ENCODE peak calls at places on chromosomes 12 and 14, in five cellular contexts. Z is body of pancreas, R is left lung, Q is neural progenitor cell, D is cardiac muscle cell. T is an unnamed sample. For H3K4me1, the result is how much of the 10 kb centered on the place peaks cover.

GRCh38 chr12:25800101-25800500 is 158.4 kb upstream of the RASSF8 start:
- DNase-seq in Q (no peak), D (no peak), R (no peak), Z (no peak), T (no peak)

GRCh38 chr12:45727994-45728624 is 1.4 kb upstream of the ARID2 start:
- DNase-seq in R (no peak), D (no peak), Q (no peak), Z (no peak), T (no peak)

GRCh38 chr12:47781479-47782371 is 8.7 kb downstream of the SLC48A1 start:
- DNase-seq in D (no peak), Q (no peak), R (no peak), Z (no peak), T (peak)

GRCh38 chr14:95045836-95046430 is 111.4 kb downstream of the DICER1 start:
- DNase-seq in D (no peak), Q (no peak), R (peak), Z (no peak), T (no peak)

GRCh38 chr14:89841855-89842254 is 112.7 kb downstream of the EFCAB11 start:
- DNase-seq in Z (no peak), Q (no peak), R (no peak), D (no peak), T (peak)

GRCh38 chr14:98278805-98279204 is 993.2 kb downstream of the BCL11B start:
- DNase-seq in R (no peak), Q (no peak), D (no peak), Z (no peak), T (no peak)

GRCh38 chr12:10088955-10089354 is 9.8 kb downstream of the CLEC1A start:
- DNase-seq in Q (no peak), Z (no peak), D (no peak), R (no peak), T (no peak)

GRCh38 chr12:24996102-24996797 is 47.3 kb upstream of the BCAT1 start:
- DNase-seq in D (no peak), Z (no peak), R (no peak), Q (no peak), T (no peak)

GRCh38 chr12:82883396-82884360 is 197.0 kb downstream of the TMTC2 start:
- DNase-seq in Q (peak), R (no peak), Z (no peak), D (no peak), T (no peak)

GRCh38 chr14:92649934-92650545 is 98.4 kb downstream of the LGMN start:
- DNase-seq in Q (no peak), R (peak), D (no peak), Z (peak), T (peak)

GRCh38 chr14:56145965-56146364 is 27.8 kb downstream of the PELI2 start:
- DNase-seq in R (no peak), D (no peak), Z (no peak), Q (no peak), T (no peak)

GRCh38 chr14:68770051-68770450 is 22.8 kb downstream of the ZFP36L1 start:
- DNase-seq in R (no peak), Z (no peak), D (no peak), Q (no peak), T (no peak)
- H3K4me3 ChIP-seq in R (no peak), Z (no peak), D (no peak), Q (no peak), T (no peak)

GRCh38 chr14:96803958-96804357 is 6.8 kb downstream of the VRK1 start:
- DNase-seq in Z (no peak), R (no peak), D (no peak), Q (no peak), T (no peak)
- H3K4me1 ChIP-seq in Z (under half), R (under half), D (under half), Q (under half), T (under half)

DNA sequence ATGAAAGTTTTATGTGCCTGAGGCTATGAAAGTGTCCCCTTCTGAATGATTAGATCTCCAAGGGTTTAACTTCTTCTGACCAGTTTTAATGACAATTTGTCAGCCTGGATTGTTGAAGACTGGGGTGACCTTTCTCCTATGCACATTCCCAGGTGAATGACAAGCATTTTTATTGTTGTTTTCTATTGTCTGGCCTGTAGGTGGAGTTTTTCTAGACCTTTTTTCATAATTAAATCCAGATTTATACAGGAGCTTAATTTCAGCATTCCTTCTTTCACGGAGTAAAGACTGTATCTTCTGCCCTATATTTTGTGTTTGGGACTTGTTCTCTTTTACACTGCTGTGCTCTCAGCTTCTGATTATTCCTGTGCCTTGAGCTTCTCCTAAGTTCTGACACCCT is 125.0 kb upstream of the FAR2 start:
- DNase-seq in Q (no peak), Z (no peak), D (no peak), R (no peak), T (no peak)
- TF ChIP-seq CTCF in Q (peak), Z (no peak), D (peak), R (no peak), T (no peak)

GRCh38 chr14:81506512-81506911 is 27.1 kb downstream of the SEL1L start:
- DNase-seq in Z (no peak), Q (no peak), R (no peak), D (no peak), T (no peak)

GRCh38 chr14:81509838-81510452 is 23.7 kb downstream of the SEL1L start:
- DNase-seq in R (no peak), Q (no peak), D (no peak), Z (no peak), T (no peak)

GRCh38 chr14:81511110-81511900 is 22.3 kb downstream of the SEL1L start:
- DNase-seq in D (no peak), Z (no peak), Q (no peak), R (no peak), T (no peak)

GRCh38 chr14:81504864-81505263 is 28.8 kb downstream of the SEL1L start:
- DNase-seq in Z (no peak), R (no peak), D (no peak), Q (no peak), T (no peak)

DNA sequence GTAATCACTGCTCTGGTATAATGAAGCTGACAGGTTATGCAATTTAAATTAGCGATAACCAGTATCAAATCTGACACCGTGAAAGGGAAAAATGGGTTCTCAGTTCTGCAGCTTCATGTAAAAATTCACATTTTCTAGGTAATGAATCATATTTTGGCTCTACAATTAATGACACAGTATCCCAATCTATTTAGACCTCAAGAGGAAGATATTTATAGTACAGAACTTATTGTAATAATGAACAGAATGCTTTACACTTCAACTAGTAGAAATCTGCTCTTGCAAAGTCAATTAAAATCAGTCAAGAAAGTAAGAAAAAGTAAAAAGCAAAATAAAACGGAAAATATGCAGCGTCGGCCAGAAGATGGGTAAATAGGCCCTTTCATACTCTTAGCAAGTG is 24.3 kb downstream of the SEL1L start:
- DNase-seq in D (no peak), R (no peak), Z (no peak), Q (no peak), T (no peak)
- H3K4me3 ChIP-seq in D (no peak), R (no peak), Z (no peak), Q (no peak), T (no peak)

GRCh38 chr14:103863245-103863644 is 15.9 kb upstream of the PPP1R13B start:
- DNase-seq in Z (no peak), D (no peak), R (no peak), Q (no peak), T (no peak)

GRCh38 chr14:103862393-103862782 is 15.0 kb upstream of the PPP1R13B start:
- DNase-seq in R (no peak), D (no peak), Z (no peak), Q (no peak), T (no peak)

GRCh38 chr14:103858063-103858820 is 10.9 kb upstream of the PPP1R13B start:
- DNase-seq in R (no peak), Q (no peak), Z (no peak), D (no peak), T (no peak)

GRCh38 chr14:103859416-103860202 is 12.2 kb upstream of the PPP1R13B start:
- DNase-seq in Z (no peak), R (no peak), D (no peak), Q (no peak), T (peak)

GRCh38 chr14:103861413-103862392 is 14.3 kb upstream of the PPP1R13B start:
- DNase-seq in Z (no peak), D (peak), R (no peak), Q (no peak), T (peak)
- H3K4me1 ChIP-seq in Z (under half), D (under half), R (under half), Q (under half), T (under half)

GRCh38 chr12:132489602-132490239 is at the start of gene FBRSL1:
- DNase-seq in Q (peak), R (peak), Z (peak), D (peak), T (peak)
- TF ChIP-seq CTCF in Q (peak), R (no peak), Z (no peak), D (no peak), T (no peak)